ENCODE peak calls at places on chromosome 7, in five cellular contexts. U, N, E, T and V are unnamed samples.

GRCh38 chr7:93018666-93019065 is 99.1 kb downstream of the SAMD9 start:
- DNase-seq in N (no peak), E (no peak), T (no peak), U (no peak), V (peak; percentile 24)

GRCh38 chr7:6015917-6016652 is 7.0 kb downstream of the AIMP2 start:
- DNase-seq in U (no peak), E (no peak), N (no peak), T (no peak), V (peak; percentile 74)

GRCh38 chr7:75854233-75854632 is 24.6 kb upstream of the RHBDD2 start:
- DNase-seq in T (no peak), N (no peak), E (peak; percentile 66), U (no peak), V (peak; percentile 68)

GRCh38 chr7:94228223-94228622 is 166.5 kb upstream of the COL1A2 start:
- DNase-seq in N (no peak), T (no peak), U (no peak), E (no peak), V (no peak)

GRCh38 chr7:142231716-142232115 is 26.1 kb downstream of the PRSS58 start:
- DNase-seq in E (no peak), N (peak; percentile 88), T (peak; percentile 69), U (peak; percentile 8), V (no peak)

GRCh38 chr7:140261522-140261921 is 84.7 kb upstream of the KDM7A start:
- DNase-seq in T (no peak), E (no peak), N (no peak), U (no peak), V (no peak)

GRCh38 chr7:157409753-157410727 is 73.2 kb downstream of the DNAJB6 start:
- DNase-seq in E (no peak), N (peak; percentile 45), T (no peak), U (no peak), V (no peak)

GRCh38 chr7:46810986-46811385 is 770.9 kb downstream of the TNS3 start:
- DNase-seq in T (no peak), N (no peak), U (no peak), E (no peak), V (no peak)

GRCh38 chr7:129969881-129970446 is 17.2 kb upstream of the UBE2H start:
- DNase-seq in E (peak; percentile 97), T (no peak), N (no peak), U (no peak), V (peak; percentile 65)

GRCh38 chr7:91285966-91286365 is 21.7 kb downstream of the FZD1 start:
- DNase-seq in T (no peak), N (no peak), U (no peak), E (no peak), V (no peak)

GRCh38 chr7:148620749-148621372 is 30.3 kb downstream of the C7orf33 start:
- DNase-seq in U (no peak), N (no peak), T (no peak), E (peak; percentile 5), V (no peak)

GRCh38 chr7:92837214-92837749 is 909 bp upstream of the CDK6 start:
- DNase-seq in N (no peak), U (no peak), T (no peak), E (no peak), V (no peak)

GRCh38 chr7:150413640-150414081 is 34.5 kb downstream of the ZNF775 start:
- DNase-seq in T (no peak), U (no peak), E (no peak), N (peak; percentile 27), V (peak; percentile 12)

GRCh38 chr7:71598553-71598952 is 466.6 kb downstream of the GALNT17 start:
- DNase-seq in N (no peak), U (no peak), T (no peak), E (no peak), V (no peak)

GRCh38 chr7:74231232-74231590 is 21.4 kb downstream of the LAT2 start:
- DNase-seq in E (no peak), U (no peak), T (no peak), N (no peak), V (no peak)

GRCh38 chr7:22728416-22729029 is 1.5 kb downstream of the IL6 start:
- DNase-seq in U (no peak), N (no peak), T (no peak), E (no peak), V (peak; percentile 68)

GRCh38 chr7:151790826-151791379 is 86.0 kb downstream of the PRKAG2 start:
- DNase-seq in U (no peak), T (no peak), E (no peak), N (no peak), V (no peak)

GRCh38 chr7:17233643-17234397 is 64.6 kb upstream of the AHR start:
- DNase-seq in T (no peak), E (peak; percentile 2), U (no peak), N (no peak), V (peak; percentile 76)

GRCh38 chr7:131753620-131754222 is 197.3 kb upstream of the PODXL start:
- DNase-seq in T (peak; percentile 66), N (peak; percentile 70), E (no peak), U (no peak), V (peak; percentile 0)

GRCh38 chr7:148697256-148697841 is 1.4 kb upstream of the CUL1 start:
- DNase-seq in U (no peak), T (no peak), N (no peak), E (no peak), V (peak; percentile 50)

GRCh38 chr7:149071641-149072437 is 18.7 kb downstream of the ZNF786 start:
- DNase-seq in N (peak; percentile 90), U (peak; percentile 11), T (peak; percentile 91), E (no peak), V (peak; percentile 11)

GRCh38 chr7:21616796-21617436 is 74.1 kb downstream of the DNAH11 start:
- DNase-seq in U (no peak), T (no peak), E (peak; percentile 37), N (no peak), V (peak; percentile 57)

GRCh38 chr7:134599371-134599770 is 47.3 kb upstream of the BPGM start:
- DNase-seq in T (no peak), N (no peak), U (no peak), E (no peak), V (no peak)

GRCh38 chr7:20642171-20642570 is 26.7 kb downstream of the ABCB5 start:
- DNase-seq in E (no peak), T (no peak), U (no peak), N (no peak), V (peak; percentile 2)

GRCh38 chr7:26704786-26705185 is 159.6 kb downstream of the SKAP2 start:
- DNase-seq in E (no peak), U (no peak), N (no peak), T (no peak), V (no peak)

GRCh38 chr7:141697211-141697871 is 4.6 kb downstream of the DENND11 start:
- DNase-seq in T (no peak), E (no peak), U (no peak), N (no peak), V (peak; percentile 51)

DNA sequence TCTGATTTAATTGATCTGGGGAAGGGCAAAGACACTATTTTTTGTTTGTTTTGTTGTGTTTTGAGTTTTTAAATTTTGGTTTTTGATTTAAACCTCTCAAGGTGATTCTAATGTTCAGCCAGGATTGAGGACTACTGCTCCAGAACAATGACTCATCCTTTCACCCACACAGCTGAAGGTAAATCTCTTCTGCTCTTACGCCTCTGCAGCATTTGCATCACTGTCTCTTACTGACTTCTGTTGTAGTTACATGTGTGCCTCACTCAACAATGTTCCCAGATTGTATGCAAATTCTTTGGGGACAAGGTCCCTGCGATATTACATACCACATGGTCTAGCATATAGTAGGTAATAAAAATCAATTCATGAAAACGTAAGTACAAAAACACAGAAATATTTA is 467.5 kb upstream of the LRRN3 start:
- DNase-seq in U (no peak), N (no peak), T (no peak), E (no peak), V (no peak)
- H2BK12ac ChIP-seq in U (no peak overlapping the region), N (no peak overlapping the region), T (no peak overlapping the region), E (no peak overlapping the region), V (no peak overlapping the region)

GRCh38 chr7:139230078-139230477 is 959 bp upstream of the UBN2 start:
- DNase-seq in U (no peak), T (no peak), E (no peak), N (no peak), V (no peak)

DNA sequence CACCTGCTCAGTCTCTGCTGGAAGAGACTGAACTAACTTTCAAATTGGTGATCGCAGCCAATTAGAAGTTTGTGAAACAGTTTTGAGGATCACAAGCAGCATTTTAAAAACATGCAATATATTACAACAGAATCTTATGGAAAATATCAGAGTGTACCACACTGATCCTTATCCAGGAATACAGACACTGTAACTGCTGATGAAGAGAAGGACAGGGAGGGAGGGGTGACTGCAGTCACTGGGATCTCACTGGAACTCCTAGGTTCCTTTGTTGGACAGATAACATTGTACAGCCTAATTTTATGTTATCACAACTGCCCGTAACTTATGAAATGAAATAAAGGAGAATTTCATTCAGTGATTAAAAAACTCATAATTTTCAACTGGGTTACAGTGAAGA is 6.8 kb upstream of the UBN2 start:
- DNase-seq in E (no peak), N (no peak), U (no peak), T (no peak), V (no peak)
- H2BK12ac ChIP-seq in E (no peak overlapping the region), N (no peak overlapping the region), U (no peak overlapping the region), T (no peak overlapping the region), V (no peak overlapping the region)

GRCh38 chr7:138625084-138625848 is 75.9 kb downstream of the SVOPL start:
- DNase-seq in E (no peak), N (no peak), T (no peak), U (no peak), V (no peak)

GRCh38 chr7:138632384-138632783 is 68.8 kb downstream of the SVOPL start:
- DNase-seq in E (no peak), N (no peak), U (no peak), T (no peak), V (no peak)

GRCh38 chr7:138625849-138626230 is 75.3 kb downstream of the SVOPL start:
- DNase-seq in U (no peak), E (no peak), T (no peak), N (no peak), V (no peak)

GRCh38 chr7:138632866-138633602 is 68.1 kb downstream of the SVOPL start:
- DNase-seq in T (no peak), N (no peak), U (no peak), E (no peak), V (no peak)

DNA sequence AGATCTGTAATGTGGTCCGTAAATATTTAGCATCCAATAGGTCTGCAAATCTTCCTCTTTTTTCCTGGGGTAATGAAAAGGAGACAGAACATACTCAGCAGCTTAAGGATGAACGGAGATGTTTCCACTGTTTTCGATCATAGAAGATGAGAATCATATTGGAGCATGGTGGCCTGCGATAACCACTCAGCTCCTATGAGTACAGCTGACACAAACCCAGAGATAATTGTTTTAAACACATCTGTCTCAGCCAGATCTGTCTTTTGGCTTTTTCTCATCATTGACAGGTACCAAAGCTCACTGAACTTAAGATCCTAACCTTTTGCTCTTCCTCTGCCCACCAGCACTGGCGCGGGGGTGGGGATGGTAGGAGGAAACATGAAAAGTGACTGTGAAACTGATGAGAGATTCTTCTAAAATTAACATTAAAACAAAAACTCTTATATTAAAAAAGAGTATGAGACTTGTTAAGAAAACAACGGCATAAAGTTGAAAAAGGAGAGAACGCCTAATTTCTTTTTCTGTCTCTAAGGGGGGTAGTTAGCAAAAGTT is 71.0 kb downstream of the SVOPL start:
- DNase-seq in U (no peak), E (no peak), T (no peak), N (no peak), V (no peak)
- H2BK12ac ChIP-seq in U (no peak overlapping the region), E (no peak overlapping the region), T (no peak overlapping the region), N (no peak overlapping the region), V (no peak overlapping the region)

DNA sequence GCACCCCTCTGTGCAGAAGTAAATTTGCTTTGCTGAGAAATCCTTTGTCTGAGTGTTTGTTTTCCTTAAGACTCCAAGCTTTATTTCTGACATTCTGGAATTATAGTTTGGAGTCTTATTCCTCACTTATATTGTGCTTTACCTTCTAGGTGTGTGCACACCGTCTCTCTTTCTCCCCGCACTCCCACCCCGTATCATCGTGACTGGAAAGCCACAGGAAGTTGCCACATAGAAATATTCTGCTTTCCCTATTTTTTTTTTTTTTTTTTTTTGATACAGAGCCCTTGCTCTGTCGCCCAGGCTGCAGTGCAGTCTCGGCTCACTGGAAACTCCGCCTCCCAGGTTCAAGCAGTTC is 109.5 kb downstream of the PHF14 start:
- DNase-seq in T (no peak), E (no peak), U (no peak), N (no peak), V (no peak)
- H2BK12ac ChIP-seq in T (no peak overlapping the region), E (no peak overlapping the region), U (no peak overlapping the region), N (no peak overlapping the region), V (no peak overlapping the region)